ENCODE peak calls at places on chromosomes 16 and 17, in four cellular contexts. X is HepG2, Z is HCT116, S is K562. V is an unnamed sample.

GRCh38 chr17:19433240-19433639 is 22.2 kb downstream of the RNF112 start:
- DNase-seq in X (no peak), Z (no peak), S (no peak), V (no peak)

GRCh38 chr17:50570516-50570915 is 10.0 kb downstream of the CACNA1G start:
- DNase-seq in X (no peak), Z (no peak), S (no peak), V (no peak)

GRCh38 chr17:69539781-69540319 is 125.4 kb downstream of the MAP2K6 start:
- DNase-seq in X (no peak), Z (no peak), S (no peak), V (no peak)

GRCh38 chr17:15262291-15263205 is 2.6 kb downstream of the PMP22 start:
- DNase-seq in X (no peak), Z (peak; percentile 87), S (peak; percentile 79), V (peak; percentile 71)

GRCh38 chr17:41451154-41451728 is 10.5 kb upstream of the KRT38 start:
- DNase-seq in X (no peak), Z (no peak), S (no peak), V (no peak)

GRCh38 chr16:8645141-8645521 is 23.6 kb downstream of the METTL22 start:
- DNase-seq in X (no peak), Z (no peak), S (no peak), V (no peak)

GRCh38 chr16:67463691-67464090 is 17.3 kb downstream of the ATP6V0D1 start:
- DNase-seq in X (no peak), Z (no peak), S (no peak), V (no peak)

GRCh38 chr17:41665566-41666335 is 22.9 kb upstream of the EIF1 start:
- DNase-seq in X (peak; percentile 68), Z (peak; percentile 66), S (peak; percentile 97), V (no peak)

GRCh38 chr16:64596196-64596595 is 525.7 kb downstream of the CDH11 start:
- DNase-seq in X (no peak), Z (no peak), S (no peak), V (no peak)

GRCh38 chr16:4936181-4936990 is 562 bp downstream of the PPL start:
- DNase-seq in X (no peak), Z (no peak), S (peak; percentile 70), V (no peak)
- TF ChIP-seq TCF7L2 in X (no peak), Z (no peak), S (no peak), V (no peak)

GRCh38 chr17:78411241-78411855 is 32.9 kb downstream of the PGS1 start:
- DNase-seq in X (no peak), Z (no peak), S (peak; percentile 42), V (no peak)
- TF ChIP-seq POLR2AphosphoS5 in X (no peak), Z (no peak), S (no peak), V (no peak)

DNA sequence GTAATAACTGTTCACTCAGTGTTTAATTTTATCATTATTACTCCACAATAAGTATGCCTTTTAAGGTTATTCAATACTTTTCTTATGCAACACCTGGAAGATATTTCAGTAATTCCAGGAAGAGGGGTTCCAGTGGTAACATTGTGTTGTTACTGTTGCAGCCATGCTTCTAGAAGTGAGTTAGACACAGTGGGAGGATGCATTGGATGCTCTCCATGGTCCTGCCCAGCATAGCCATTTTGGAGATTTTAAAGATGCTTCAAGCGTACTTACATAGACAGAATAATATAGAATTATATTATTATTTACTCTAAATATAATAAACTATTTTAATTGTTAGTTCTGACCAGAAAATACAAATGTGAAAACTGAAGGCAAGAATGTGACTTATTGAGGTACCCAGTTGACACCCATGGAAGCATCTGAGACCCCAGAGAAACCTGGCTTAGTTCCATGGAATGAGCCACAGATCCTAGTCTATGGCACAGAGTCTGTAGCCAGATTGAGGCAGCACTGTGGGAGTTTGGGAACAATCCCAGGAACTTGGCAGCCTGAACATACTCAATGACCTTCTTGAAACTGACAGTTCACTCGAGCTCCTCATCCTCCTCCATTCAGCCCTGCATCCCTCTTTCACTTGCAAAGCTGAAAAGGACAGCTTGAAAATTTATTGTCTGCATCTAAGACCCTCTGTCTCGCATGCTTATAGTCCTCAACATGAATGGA is 190.1 kb upstream of the HS3ST4 start:
- DNase-seq in X (no peak), Z (no peak), S (no peak), V (no peak)
- TF ChIP-seq REST in X (peak; percentile 89), Z (peak; percentile 48), S (no peak), V (peak; percentile 76)

DNA sequence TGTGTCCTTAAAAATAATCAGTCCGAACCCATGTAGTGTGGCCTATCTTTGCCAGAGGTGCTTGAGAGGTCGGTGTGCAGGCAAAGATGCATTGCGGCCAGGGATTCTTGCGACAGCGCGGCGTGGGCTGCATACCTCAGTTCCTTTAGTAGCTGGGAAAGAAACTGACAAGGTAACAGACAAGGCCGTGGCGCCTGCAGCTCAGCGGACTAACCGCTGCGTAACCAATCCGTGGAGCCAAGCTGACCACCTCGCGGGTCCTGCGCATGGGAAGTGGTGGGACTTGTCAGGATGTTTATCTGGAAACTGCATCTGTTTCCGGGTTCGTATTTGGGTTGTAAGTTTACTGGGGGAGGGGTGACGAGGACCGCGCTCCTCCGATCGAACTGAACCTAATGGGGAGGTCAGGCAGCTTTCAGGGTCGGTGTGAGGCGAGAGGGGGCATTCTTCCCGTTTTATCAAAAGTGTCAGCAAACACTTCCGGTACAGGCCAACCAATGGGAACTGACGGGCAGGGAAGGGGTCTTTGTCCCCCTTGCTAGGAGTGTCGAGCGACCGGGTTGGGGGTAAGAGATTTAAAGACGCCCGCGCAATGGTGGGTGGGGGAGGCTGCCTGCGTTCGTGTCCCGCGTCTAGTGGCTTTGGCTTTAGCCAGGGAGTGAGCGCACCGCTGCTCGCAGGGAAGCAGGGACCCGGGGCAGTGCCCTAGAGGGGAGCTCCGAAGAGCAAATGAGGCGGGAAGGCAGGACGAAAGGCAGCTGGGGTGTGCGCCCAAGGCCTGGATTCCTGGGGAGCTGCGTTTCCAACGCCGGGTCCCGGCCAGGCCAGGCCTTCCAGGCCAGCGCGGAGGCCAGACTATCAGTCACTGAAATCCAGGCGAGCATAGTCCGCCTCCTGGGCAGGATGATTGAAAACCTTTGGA is 7.0 kb downstream of the IRX6 start:
- DNase-seq in X (no peak), Z (no peak), S (no peak), V (no peak)
- TF ChIP-seq TCF7L2 in X (no peak), Z (no peak), S (no peak), V (no peak)

DNA sequence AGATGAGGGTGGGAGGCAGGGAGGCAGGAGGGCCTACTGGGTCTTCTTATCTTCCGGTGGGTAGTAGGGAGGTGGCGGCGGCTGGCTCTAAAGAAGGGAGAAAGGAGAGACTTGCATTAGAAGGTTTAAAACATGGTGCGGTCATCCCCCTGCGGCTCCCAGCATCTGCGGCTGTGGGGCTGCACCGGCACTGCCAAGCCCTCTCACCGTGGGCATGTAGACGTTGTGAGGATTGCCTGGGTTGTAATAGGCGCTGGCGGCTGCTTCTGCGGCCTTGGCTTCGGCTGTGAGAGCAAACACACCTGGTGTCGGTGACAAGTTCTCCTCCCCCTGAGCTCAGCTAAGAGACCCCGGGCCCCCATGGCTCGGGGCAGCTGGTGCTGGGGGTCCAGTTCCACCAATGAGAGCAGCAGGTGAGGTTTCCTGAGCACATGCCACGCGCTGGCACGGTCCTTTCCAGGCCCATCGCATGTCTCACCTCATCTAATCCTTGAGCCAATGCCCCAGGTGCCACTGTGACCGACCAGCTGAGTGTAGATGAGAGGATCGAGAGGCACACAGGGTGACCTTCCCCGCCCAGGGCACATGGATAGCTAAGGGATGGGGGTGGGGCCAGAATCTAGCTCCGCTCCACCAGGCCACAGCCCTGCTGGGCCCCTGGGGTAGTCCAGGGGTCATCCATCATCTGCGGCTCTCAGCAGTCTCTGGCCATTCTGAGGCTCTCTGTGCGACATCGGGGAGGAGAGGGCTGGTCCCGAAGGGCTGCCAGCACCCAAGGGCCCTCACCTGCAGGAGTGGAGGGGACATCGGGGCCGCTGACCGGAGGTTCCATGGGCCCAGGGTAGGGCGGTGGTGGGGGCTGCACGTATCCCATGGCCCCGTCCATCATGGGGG is 2.7 kb upstream of the UNC13D start:
- DNase-seq in X (peak; percentile 95), Z (no peak), S (peak; percentile 20), V (no peak)
- TF ChIP-seq POLR2AphosphoS5 in X (no peak), Z (no peak), S (no peak), V (no peak)

GRCh38 chr16:87492241-87492635 is 586 bp downstream of the ZCCHC14 start:
- DNase-seq in X (no peak), Z (no peak), S (peak; percentile 72), V (no peak)

GRCh38 chr16:87495578-87495977 is 2.8 kb upstream of the ZCCHC14 start:
- DNase-seq in X (no peak), Z (no peak), S (no peak), V (no peak)

GRCh38 chr16:87496101-87496801 is 3.4 kb upstream of the ZCCHC14 start:
- DNase-seq in X (no peak), Z (no peak), S (no peak), V (no peak)

GRCh38 chr16:87490091-87490798 is 2.6 kb downstream of the ZCCHC14 start:
- DNase-seq in X (no peak), Z (no peak), S (no peak), V (no peak)

GRCh38 chr16:87492721-87493554 is at the start of gene ZCCHC14:
- DNase-seq in X (peak; percentile 97), Z (peak; percentile 98), S (peak; percentile 99), V (peak; percentile 72)
- TF ChIP-seq REST in X (no peak), Z (no peak), S (no peak), V (no peak)

GRCh38 chr17:39028690-39029089 is 61.5 kb upstream of the FBXO47 start:
- DNase-seq in X (no peak), Z (no peak), S (no peak), V (no peak)

GRCh38 chr17:39022961-39023360 is 55.8 kb upstream of the FBXO47 start:
- DNase-seq in X (no peak), Z (no peak), S (no peak), V (no peak)

GRCh38 chr17:39027440-39028035 is 60.3 kb upstream of the FBXO47 start:
- DNase-seq in X (no peak), Z (no peak), S (no peak), V (no peak)

GRCh38 chr17:39027037-39027436 is 59.8 kb upstream of the FBXO47 start:
- DNase-seq in X (no peak), Z (no peak), S (peak; percentile 20), V (no peak)
- TF ChIP-seq TCF7L2 in X (no peak), Z (peak; percentile 24), S (no peak), V (no peak)

GRCh38 chr17:49487202-49487601 is 7.9 kb upstream of the NGFR start:
- DNase-seq in X (no peak), Z (no peak), S (no peak), V (no peak)

GRCh38 chr17:49488612-49489011 is 6.5 kb upstream of the NGFR start:
- DNase-seq in X (no peak), Z (no peak), S (no peak), V (no peak)

GRCh38 chr17:49483588-49484509 is 11.2 kb upstream of the NGFR start:
- DNase-seq in X (no peak), Z (no peak), S (no peak), V (no peak)

GRCh38 chr17:49489348-49489747 is 5.7 kb upstream of the NGFR start:
- DNase-seq in X (no peak), Z (no peak), S (no peak), V (no peak)

DNA sequence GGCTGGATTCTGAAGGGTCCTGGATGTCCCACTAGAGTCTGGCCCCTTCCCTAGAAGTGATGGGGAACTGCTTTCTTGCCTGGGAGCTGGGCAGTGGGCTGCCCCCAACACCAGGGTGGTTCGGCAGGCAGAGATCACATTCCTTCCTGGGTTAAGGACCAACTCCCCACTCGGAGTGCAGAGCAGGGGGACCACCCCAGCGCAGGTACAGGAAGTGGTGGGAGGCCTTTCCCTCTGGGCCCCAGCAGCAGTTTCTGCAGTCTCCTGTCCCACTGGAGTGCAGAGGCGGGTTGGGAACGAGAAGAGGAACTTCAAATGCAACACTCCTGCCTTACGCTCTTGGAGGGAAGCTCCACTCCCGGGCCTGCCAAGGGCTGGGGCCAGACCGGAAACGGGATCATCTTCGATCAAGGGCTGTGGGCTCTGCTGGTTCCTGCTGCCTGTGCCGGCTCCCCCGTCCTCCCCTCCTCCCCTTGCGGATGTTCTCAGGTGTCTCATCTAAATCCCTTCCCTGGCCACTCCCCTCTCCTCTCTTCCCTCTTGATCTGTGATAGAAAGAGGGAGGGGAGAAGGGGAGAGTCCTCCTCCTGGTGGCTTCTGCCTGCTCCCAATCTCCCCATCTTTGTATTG is 9.0 kb upstream of the NGFR start:
- DNase-seq in X (no peak), Z (no peak), S (no peak), V (no peak)
- TF ChIP-seq POLR2AphosphoS5 in X (no peak), Z (no peak), S (no peak), V (no peak)

V was measured in Panc1.